ENCODE peak calls at places on chromosome 9, in seven cellular contexts. W, G, O, Z, A, Y and K are unnamed samples.

GRCh38 chr9:113808391-113809191 is 67.5 kb upstream of the ZNF618 start:
- DNase-seq in Z (peak; percentile 17), A (no peak), G (no peak), Y (no peak), O (no peak), W (peak; percentile 26), K (no peak)

GRCh38 chr9:127358023-127358535 is 38.9 kb upstream of the SLC2A8 start:
- DNase-seq in A (no peak), W (no peak), Y (no peak), G (no peak), O (no peak), Z (no peak), K (no peak)

GRCh38 chr9:97911528-97911927 is 10.8 kb downstream of the TRMO start:
- DNase-seq in W (no peak), Y (no peak), G (no peak), A (no peak), O (no peak), Z (no peak), K (no peak)

GRCh38 chr9:136013524-136014034 is 52.4 kb upstream of the UBAC1 start:
- DNase-seq in Z (no peak), O (no peak), Y (no peak), A (no peak), W (no peak), G (no peak), K (no peak)

GRCh38 chr9:131030239-131030977 is 21.4 kb downstream of the LAMC3 start:
- DNase-seq in O (no peak), G (no peak), A (no peak), Z (no peak), W (no peak), Y (no peak), K (no peak)

GRCh38 chr9:136283291-136284235 is 20.3 kb downstream of the CCDC187 start:
- DNase-seq in A (peak; percentile 43), Z (peak; percentile 80), G (peak; percentile 33), O (peak; percentile 94), Y (peak; percentile 45), W (peak; percentile 54), K (peak; percentile 85)

GRCh38 chr9:29212590-29213373 is 1639.5 kb upstream of the C9orf72 start:
- DNase-seq in O (peak; percentile 69), A (no peak), Y (no peak), W (no peak), Z (no peak), G (no peak), K (no peak)

GRCh38 chr9:13175732-13176131 is 103.8 kb downstream of the MPDZ start:
- DNase-seq in Z (no peak), A (no peak), G (peak; percentile 57), W (no peak), Y (no peak), O (no peak), K (no peak)

GRCh38 chr9:95313010-95313498 is 4.5 kb downstream of the FANCC start:
- DNase-seq in Z (no peak), Y (no peak), O (peak; percentile 85), W (peak; percentile 65), G (peak; percentile 75), A (peak; percentile 36), K (peak; percentile 83)

GRCh38 chr9:134871941-134872340 is 8.7 kb upstream of the FCN2 start:
- DNase-seq in A (no peak), Y (no peak), G (no peak), W (no peak), O (no peak), Z (no peak), K (no peak)

GRCh38 chr9:18520395-18520794 is 46.4 kb downstream of the ADAMTSL1 start:
- DNase-seq in O (peak; percentile 32), W (no peak), Y (no peak), A (no peak), G (no peak), Z (no peak), K (no peak)

GRCh38 chr9:16870606-16871357 is at the start of gene BNC2:
- DNase-seq in Z (no peak), O (peak; percentile 84), A (no peak), Y (no peak), W (no peak), G (no peak), K (no peak)

GRCh38 chr9:13351768-13352386 is 72.4 kb upstream of the MPDZ start:
- DNase-seq in O (peak; percentile 24), Y (no peak), W (peak; percentile 7), G (peak; percentile 23), A (no peak), Z (peak; percentile 20), K (peak; percentile 51)

GRCh38 chr9:96725576-96725975 is 52.3 kb downstream of the ZNF510 start:
- DNase-seq in A (no peak), Z (no peak), Y (no peak), G (no peak), W (no peak), O (no peak), K (no peak)

GRCh38 chr9:107637421-107638420 is 148.2 kb upstream of the KLF4 start:
- DNase-seq in A (no peak), O (peak; percentile 57), Y (no peak), G (no peak), W (no peak), Z (no peak), K (peak; percentile 44)

GRCh38 chr9:4297151-4297794 is 2.6 kb downstream of the GLIS3 start:
- DNase-seq in G (peak; percentile 57), Z (peak; percentile 36), W (peak; percentile 79), O (peak; percentile 54), Y (no peak), A (no peak), K (peak; percentile 85)

GRCh38 chr9:89661391-89661949 is 56.7 kb downstream of the GADD45G start:
- DNase-seq in Y (no peak), A (no peak), O (no peak), W (no peak), G (peak; percentile 37), Z (no peak), K (peak; percentile 66)

GRCh38 chr9:128903871-128904371 is 16.9 kb upstream of the PHYHD1 start:
- DNase-seq in O (no peak), W (no peak), G (no peak), Y (no peak), A (no peak), Z (no peak), K (no peak)

GRCh38 chr9:4111233-4112000 is 188.5 kb downstream of the GLIS3 start:
- DNase-seq in W (no peak), Z (no peak), O (no peak), A (no peak), G (no peak), Y (no peak), K (no peak)

GRCh38 chr9:4299006-4299795 is 667 bp downstream of the GLIS3 start:
- DNase-seq in Z (no peak), W (no peak), G (no peak), Y (no peak), A (no peak), O (peak; percentile 65), K (no peak)

GRCh38 chr9:116193636-116194035 is 40.0 kb downstream of the PAPPA start:
- DNase-seq in W (no peak), Z (no peak), A (no peak), Y (no peak), O (no peak), G (no peak), K (no peak)

GRCh38 chr9:97594414-97594921 is 38.7 kb downstream of the TSTD2 start:
- DNase-seq in A (no peak), O (no peak), G (no peak), Z (no peak), Y (no peak), W (no peak), K (no peak)

GRCh38 chr9:591292-591691 is 250.2 kb upstream of the DMRT1 start:
- DNase-seq in O (no peak), Z (no peak), A (no peak), W (no peak), Y (no peak), G (no peak), K (no peak)

GRCh38 chr9:81801190-81801589 is 111.8 kb upstream of the TLE1 start:
- DNase-seq in Y (no peak), Z (no peak), A (no peak), W (no peak), G (no peak), O (no peak), K (no peak)

GRCh38 chr9:120152295-120152694 is 427.7 kb downstream of the CDK5RAP2 start:
- DNase-seq in G (no peak), W (no peak), A (peak; percentile 21), O (peak; percentile 68), Y (no peak), Z (peak; percentile 5), K (no peak)

DNA sequence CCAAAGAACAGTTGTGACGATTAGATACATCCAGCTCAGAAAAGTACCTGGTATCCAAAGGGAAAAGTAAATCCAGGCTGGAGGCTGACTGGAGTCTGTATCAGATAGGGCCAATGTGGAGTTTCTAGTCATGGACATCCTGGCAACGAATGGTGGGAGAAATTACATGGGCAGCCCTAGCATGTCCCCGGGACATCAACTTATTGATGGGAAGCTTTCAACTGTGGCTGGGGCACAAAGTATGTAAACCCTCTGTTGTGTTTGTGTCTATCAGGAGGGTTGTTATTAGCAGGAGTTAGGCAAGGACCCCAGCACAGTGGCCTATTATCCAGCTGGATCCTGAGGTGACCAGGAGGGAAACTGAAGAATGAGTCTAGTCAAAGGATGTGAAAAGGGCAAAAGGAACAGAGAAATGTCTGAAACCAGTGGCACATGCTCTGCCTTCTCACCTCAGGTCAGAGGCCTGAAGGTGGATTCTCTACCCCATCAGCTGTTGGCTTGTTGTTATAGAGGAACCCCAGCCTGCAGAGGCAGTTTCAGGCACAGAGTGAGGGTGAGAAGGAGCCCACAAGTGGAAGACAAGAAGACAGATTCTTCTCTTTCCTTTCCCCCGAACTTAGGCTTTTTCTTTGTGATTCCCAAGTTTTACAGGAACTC is 19.9 kb downstream of the IFNW1 start:
- DNase-seq in Y (no peak), Z (no peak), A (no peak), O (no peak), G (no peak), W (no peak), K (no peak)
- TF ChIP-seq JUND in Y (no peak), Z (no peak), A (no peak), O (no peak), G (no peak), W (no peak), K (no peak)

GRCh38 chr9:71729816-71730526 is 38.3 kb downstream of the CEMIP2 start:
- DNase-seq in G (no peak), Z (no peak), Y (no peak), A (no peak), W (no peak), O (no peak), K (no peak)
- TF ChIP-seq JUND in G (no peak), Z (no peak), Y (no peak), A (no peak), W (no peak), O (no peak), K (no peak)

GRCh38 chr9:137978262-137978714 is 100.7 kb downstream of the CACNA1B start:
- DNase-seq in A (no peak), O (no peak), Y (no peak), W (no peak), G (no peak), Z (no peak), K (no peak)
- TF ChIP-seq JUND in A (no peak), O (no peak), Y (no peak), W (no peak), G (no peak), Z (no peak), K (no peak)

DNA sequence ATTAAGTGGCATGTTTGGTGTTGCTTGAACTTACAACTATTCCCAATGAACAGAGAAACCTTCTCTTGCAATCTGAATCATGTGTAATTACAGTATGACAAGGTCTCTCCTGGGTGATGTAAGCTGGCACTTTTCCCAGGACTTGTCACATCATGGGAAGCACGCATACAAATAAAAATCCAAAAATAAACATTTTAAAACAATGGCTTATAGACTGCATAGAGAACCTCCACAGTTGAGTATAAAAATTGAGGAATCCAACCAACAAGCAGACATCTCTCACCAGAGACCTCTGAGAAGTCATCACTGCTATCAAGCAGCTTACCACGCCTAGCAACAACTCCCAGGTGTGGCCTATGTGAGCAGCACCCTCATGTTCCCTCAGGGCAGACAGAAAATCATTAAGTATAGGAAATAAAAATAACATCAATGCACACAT is 3.9 kb downstream of the MLLT3 start:
- DNase-seq in Z (no peak), A (no peak), W (no peak), O (no peak), G (peak; percentile 14), Y (no peak), K (no peak)
- TF ChIP-seq JUND in Z (no peak), A (no peak), W (no peak), O (no peak), G (no peak), Y (no peak), K (no peak)